ENCODE peak calls at places on chromosome 1, in six cellular contexts. K is fibroblast of lung; N is endothelial cell; T is prostate gland; O is heart right ventricle; C is CD4-positive, alpha-beta T cell. Z is an unnamed sample.
A peak's percentile ranks its signal among the peaks of the same experiment; 100 is the strongest.

GRCh38 chr1:248611883-248612282 is 14.4 kb upstream of the OR2T10 start:
- DNase-seq in K (no peak), N (no peak), T (no peak), O (no peak), C (no peak), Z (no peak)

GRCh38 chr1:17400725-17401341 is 28.8 kb downstream of the PADI6 start:
- DNase-seq in K (no peak), N (no peak), T (no peak), O (no peak), C (no peak), Z (peak; percentile 18)

GRCh38 chr1:115781830-115782229 is 13.3 kb upstream of the CASQ2 start:
- DNase-seq in K (no peak), N (no peak), T (no peak), O (no peak), C (no peak), Z (no peak)

GRCh38 chr1:235018161-235018560 is 110.5 kb downstream of the TOMM20 start:
- DNase-seq in K (peak; percentile 94), N (no peak), T (no peak), O (no peak), C (no peak), Z (no peak)

GRCh38 chr1:44354268-44354839 is 703 bp downstream of the ERI3 start:
- DNase-seq in K (peak; percentile 23), N (no peak), T (peak; percentile 14), O (no peak), C (no peak), Z (no peak)

GRCh38 chr1:204569478-204569877 is 53.3 kb downstream of the MDM4 start:
- DNase-seq in K (no peak), N (no peak), T (no peak), O (no peak), C (no peak), Z (no peak)

GRCh38 chr1:101174722-101175121 is 62.1 kb upstream of the S1PR1 start:
- DNase-seq in K (peak; percentile 21), N (no peak), T (no peak), O (no peak), C (no peak), Z (no peak)

GRCh38 chr1:184483101-184483813 is 96.4 kb downstream of the C1orf21 start:
- DNase-seq in K (peak; percentile 83), N (no peak), T (peak; percentile 61), O (no peak), C (no peak), Z (no peak)

GRCh38 chr1:205710201-205711062 is 30.1 kb upstream of the SLC45A3 start:
- DNase-seq in K (no peak), N (no peak), T (no peak), O (no peak), C (no peak), Z (no peak)

GRCh38 chr1:229230893-229231753 is 39.8 kb upstream of the RAB4A start:
- DNase-seq in K (no peak), N (no peak), T (peak; percentile 89), O (no peak), C (no peak), Z (no peak)

GRCh38 chr1:12448746-12449177 is 169.2 kb downstream of the DHRS3 start:
- DNase-seq in K (peak; percentile 88), N (no peak), T (no peak), O (no peak), C (no peak), Z (no peak)

GRCh38 chr1:178137238-178137637 is 43.3 kb downstream of the RASAL2 start:
- DNase-seq in K (peak; percentile 37), N (no peak), T (no peak), O (no peak), C (no peak), Z (no peak)

GRCh38 chr1:24283326-24284155 is 35.6 kb upstream of the GRHL3 start:
- DNase-seq in K (peak; percentile 92), N (no peak), T (peak; percentile 36), O (no peak), C (no peak), Z (no peak)

GRCh38 chr1:20255666-20256065 is 35.0 kb upstream of the VWA5B1 start:
- DNase-seq in K (peak; percentile 82), N (no peak), T (no peak), O (no peak), C (no peak), Z (no peak)

GRCh38 chr1:119323216-119323982 is 45.2 kb upstream of the HAO2 start:
- DNase-seq in K (no peak), N (no peak), T (no peak), O (no peak), C (no peak), Z (no peak)

GRCh38 chr1:212062832-212063438 is 27.4 kb downstream of the DTL start:
- DNase-seq in K (peak; percentile 66), N (no peak), T (no peak), O (no peak), C (no peak), Z (no peak)

GRCh38 chr1:54945393-54945936 is 35.0 kb upstream of the TMEM61 start:
- DNase-seq in K (no peak), N (no peak), T (no peak), O (no peak), C (no peak), Z (no peak)

GRCh38 chr1:29858646-29859045 is 622.3 kb downstream of the PTPRU start:
- DNase-seq in K (no peak), N (no peak), T (no peak), O (no peak), C (no peak), Z (no peak)

GRCh38 chr1:248793592-248793991 is 32.1 kb downstream of the SH3BP5L start:
- DNase-seq in K (no peak), N (no peak), T (no peak), O (no peak), C (no peak), Z (no peak)

GRCh38 chr1:235295902-235296350 is 32.1 kb downstream of the ARID4B start:
- DNase-seq in K (peak; percentile 45), N (no peak), T (peak; percentile 87), O (no peak), C (no peak), Z (no peak)

GRCh38 chr1:120179420-120180348 is 3.4 kb upstream of the SEC22B start:
- DNase-seq in K (peak; percentile 93), N (no peak), T (peak; percentile 4), O (peak; percentile 25), C (no peak), Z (peak; percentile 42)

DNA sequence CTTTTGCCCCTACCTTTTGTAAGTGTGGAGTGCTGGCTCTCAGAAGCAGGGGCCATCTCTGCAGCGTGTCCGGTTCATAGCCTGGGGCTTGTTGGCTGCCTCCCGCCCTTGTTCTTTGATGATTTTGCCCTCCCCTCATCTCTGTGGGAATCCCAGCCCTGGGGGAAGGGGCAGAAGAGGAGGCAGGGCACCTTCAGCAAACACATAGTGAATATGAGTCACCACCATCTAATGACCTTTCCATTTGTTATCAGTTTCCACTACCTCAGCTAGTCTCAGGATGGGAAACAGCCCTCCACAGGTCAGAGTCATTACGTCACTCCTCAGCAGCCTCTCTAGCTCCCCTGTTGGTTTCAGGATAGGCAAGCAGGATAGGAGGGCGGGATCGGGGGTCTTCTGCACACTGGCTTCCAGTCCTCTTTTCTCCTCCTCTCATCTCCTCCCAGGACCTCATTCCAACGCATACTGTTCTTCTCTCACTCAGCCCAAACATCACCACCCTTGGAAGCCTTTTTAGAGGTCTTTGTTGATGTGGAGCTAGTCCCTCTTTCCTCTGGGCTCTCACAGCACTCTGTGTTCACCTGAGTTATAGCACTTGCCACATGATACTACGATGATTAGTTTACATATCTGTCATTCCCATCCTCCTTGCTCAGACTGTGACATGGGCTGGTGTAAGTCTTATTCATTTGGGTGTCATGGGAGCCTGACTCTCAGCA is 15.8 kb downstream of the GADD45A start:
- DNase-seq in K (no peak), N (peak; percentile 41), T (no peak), O (no peak), C (no peak), Z (peak; percentile 52)
- TF ChIP-seq CTCF in K (peak; percentile 13), N (no peak), T (no peak), O (no peak), C (no peak), Z (peak; percentile 45)

DNA sequence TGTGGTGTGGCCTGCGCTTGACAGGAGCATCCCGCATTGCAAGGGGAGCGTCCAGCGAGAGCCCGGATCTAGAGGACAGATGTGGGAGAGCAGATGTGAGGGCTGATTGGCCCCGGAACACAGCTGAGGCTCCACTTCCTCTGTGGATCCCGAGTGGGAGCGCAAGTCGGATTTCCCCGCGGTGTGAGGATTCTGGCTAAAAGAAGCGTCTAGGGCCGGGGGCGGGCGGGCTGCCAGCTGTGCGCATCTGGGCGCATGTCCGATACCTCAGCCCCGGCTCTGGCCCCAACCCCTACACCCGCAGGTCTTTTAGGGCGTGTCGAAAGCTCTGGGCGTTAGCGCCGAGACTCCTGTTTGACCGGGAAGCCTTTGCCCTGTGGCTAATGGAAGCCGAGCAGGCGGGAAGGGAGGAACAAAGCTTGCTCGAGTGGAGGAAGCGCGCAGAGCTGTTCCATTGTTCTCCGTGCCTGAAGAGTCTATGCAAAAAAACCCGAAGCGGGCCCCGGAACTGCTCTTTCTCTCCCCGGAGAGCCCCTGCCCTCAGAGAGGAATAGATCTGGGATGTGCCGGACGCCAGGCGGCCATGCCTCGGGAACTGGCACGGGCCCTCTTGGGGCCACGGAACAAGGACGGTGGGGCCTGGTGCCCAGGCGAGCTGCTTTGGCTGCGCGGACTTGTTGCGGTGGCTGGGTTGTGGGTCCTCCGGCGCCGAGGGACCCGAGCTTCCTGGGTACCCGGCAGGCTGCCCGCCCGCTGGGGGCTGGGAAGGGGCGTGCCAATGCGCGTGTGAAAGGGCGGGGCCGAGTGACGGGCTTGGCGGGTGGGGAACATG is 111.1 kb downstream of the NAV1 start:
- DNase-seq in K (peak; percentile 82), N (peak; percentile 61), T (peak; percentile 89), O (peak; percentile 89), C (no peak), Z (peak; percentile 82)
- TF ChIP-seq CTCF in K (no peak), N (no peak), T (no peak), O (no peak), C (no peak), Z (no peak)

DNA sequence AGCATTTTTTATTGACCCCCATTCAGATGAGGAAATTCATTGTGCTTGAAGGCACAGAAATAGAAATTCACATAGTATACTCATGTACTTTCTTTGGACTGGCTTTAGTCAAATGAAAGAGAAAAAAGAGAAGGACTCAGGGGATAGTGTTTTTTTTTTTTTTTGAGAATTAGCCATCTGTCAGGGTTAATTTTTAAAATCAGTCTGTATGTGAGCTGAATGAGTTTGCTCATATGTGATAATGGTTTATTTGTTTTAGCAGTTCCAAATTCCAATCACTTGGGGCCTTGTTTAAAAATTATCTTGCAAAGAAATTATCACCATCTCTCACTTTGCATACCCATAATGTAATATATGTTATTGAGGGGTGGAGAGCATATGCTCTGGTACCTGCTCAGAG is 19.4 kb downstream of the GNAI3 start:
- DNase-seq in K (no peak), N (no peak), T (no peak), O (no peak), C (no peak), Z (no peak)
- TF ChIP-seq CTCF in K (no peak), N (no peak), T (no peak), O (no peak), C (no peak), Z (no peak)

DNA sequence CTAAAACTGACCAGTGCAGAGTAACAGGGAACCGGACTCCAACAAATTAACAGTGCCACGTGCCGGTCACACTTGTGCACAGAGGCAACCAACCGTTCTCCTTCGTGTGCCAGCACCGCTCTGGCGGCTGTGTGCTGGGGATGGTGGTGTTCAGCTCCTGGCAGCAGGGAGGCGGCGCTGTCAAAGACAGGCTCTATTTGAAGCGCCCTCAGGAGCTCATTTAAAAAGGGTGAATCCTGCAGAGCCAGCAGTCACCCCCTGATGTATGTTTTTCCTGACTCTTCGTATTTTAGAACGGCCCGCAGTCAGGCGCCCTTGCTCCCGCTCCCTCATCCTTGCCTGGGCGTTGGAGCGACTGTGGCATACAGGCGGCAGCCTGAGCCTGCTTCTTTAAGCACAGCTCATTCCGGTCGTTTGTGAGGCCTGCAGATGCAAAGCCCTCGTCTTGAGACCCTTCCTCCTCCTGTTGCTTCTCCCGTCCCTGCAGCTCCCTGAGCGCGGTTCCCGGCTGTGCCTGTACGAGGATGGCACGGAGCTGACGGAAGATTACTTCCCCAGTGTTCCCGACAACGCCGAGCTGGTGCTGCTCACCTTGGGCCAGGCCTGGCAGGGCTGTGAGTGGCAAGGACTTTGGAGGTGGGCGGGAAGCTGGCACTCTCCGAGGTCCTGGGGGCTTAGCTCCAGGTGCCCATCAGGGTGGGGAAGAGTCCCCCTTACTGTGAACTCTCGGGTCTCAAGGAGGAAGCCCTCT is 1.1 kb downstream of the DFFB start:
- DNase-seq in K (peak; percentile 36), N (peak; percentile 18), T (no peak), O (no peak), C (no peak), Z (peak; percentile 25)
- TF ChIP-seq CTCF in K (peak; percentile 27), N (no peak), T (no peak), O (no peak), C (no peak), Z (no peak)